ENCODE peak calls at places on chromosomes 16 and 17, in four cellular contexts. N, M, P and U are unnamed samples.

GRCh38 chr17:45751466-45751865 is 32.7 kb upstream of the CRHR1 start:
- DNase-seq in P (no peak), M (no peak), N (no peak), U (no peak)

GRCh38 chr16:3089717-3090592 is 9.1 kb downstream of the ZSCAN10 start:
- DNase-seq in M (no peak), N (no peak), P (peak), U (no peak)

GRCh38 chr17:40348562-40349476 is 15.7 kb downstream of the GJD3 start:
- DNase-seq in P (peak), N (no peak), M (no peak), U (no peak)

GRCh38 chr17:68785565-68786486 is 169.4 kb downstream of the ABCA8 start:
- DNase-seq in M (no peak), P (no peak), N (no peak), U (no peak)

GRCh38 chr17:74519951-74520553 is 11.2 kb downstream of the CD300LB start:
- DNase-seq in M (no peak), N (no peak), P (no peak), U (no peak)

GRCh38 chr17:27455914-27456680 is at the start of gene KSR1:
- DNase-seq in M (peak), P (peak), N (no peak), U (peak)

GRCh38 chr16:55283776-55284717 is 40.0 kb upstream of the IRX6 start:
- DNase-seq in M (no peak), N (no peak), P (peak), U (no peak)

GRCh38 chr16:11089504-11090124 is 145.2 kb downstream of the CLEC16A start:
- DNase-seq in N (no peak), M (no peak), P (no peak), U (no peak)

GRCh38 chr16:83648347-83648746 is 159.4 kb upstream of the HSBP1 start:
- DNase-seq in M (no peak), N (no peak), P (no peak), U (no peak)

GRCh38 chr16:85528528-85529387 is 84.4 kb upstream of the GSE1 start:
- DNase-seq in N (no peak), M (no peak), P (peak), U (peak)

GRCh38 chr17:80871341-80871740 is 120.3 kb upstream of the CHMP6 start:
- DNase-seq in M (no peak), N (no peak), P (no peak), U (no peak)

GRCh38 chr16:71406724-71407123 is 35.1 kb downstream of the TLE7 start:
- DNase-seq in P (no peak), M (no peak), N (no peak), U (no peak)

GRCh38 chr17:81309140-81309858 is 14.2 kb upstream of the SLC38A10 start:
- DNase-seq in P (peak), M (peak), N (no peak), U (peak)

GRCh38 chr16:58243528-58244004 is 45.7 kb upstream of the CSNK2A2 start:
- DNase-seq in P (no peak), N (peak), M (no peak), U (no peak)

GRCh38 chr16:69566437-69567030 is 768 bp downstream of the NFAT5 start:
- DNase-seq in P (peak), M (peak), N (no peak), U (peak)

GRCh38 chr17:60529806-60530205 is 3.8 kb upstream of the APPBP2 start:
- DNase-seq in P (no peak), N (no peak), M (no peak), U (no peak)

GRCh38 chr17:78997231-78997741 is 12.3 kb downstream of the CANT1 start:
- DNase-seq in N (no peak), M (no peak), P (peak), U (no peak)

GRCh38 chr17:17792143-17792550 is 44.6 kb downstream of the SREBF1 start:
- DNase-seq in N (no peak), M (no peak), P (peak), U (no peak)

GRCh38 chr17:17790673-17791464 is 45.9 kb downstream of the SREBF1 start:
- DNase-seq in P (peak), M (no peak), N (no peak), U (no peak)

GRCh38 chr17:17793378-17794214 is 43.2 kb downstream of the SREBF1 start:
- DNase-seq in M (no peak), N (no peak), P (no peak), U (no peak)

GRCh38 chr17:17794382-17794781 is 42.4 kb downstream of the SREBF1 start:
- DNase-seq in M (no peak), N (no peak), P (no peak), U (no peak)

DNA sequence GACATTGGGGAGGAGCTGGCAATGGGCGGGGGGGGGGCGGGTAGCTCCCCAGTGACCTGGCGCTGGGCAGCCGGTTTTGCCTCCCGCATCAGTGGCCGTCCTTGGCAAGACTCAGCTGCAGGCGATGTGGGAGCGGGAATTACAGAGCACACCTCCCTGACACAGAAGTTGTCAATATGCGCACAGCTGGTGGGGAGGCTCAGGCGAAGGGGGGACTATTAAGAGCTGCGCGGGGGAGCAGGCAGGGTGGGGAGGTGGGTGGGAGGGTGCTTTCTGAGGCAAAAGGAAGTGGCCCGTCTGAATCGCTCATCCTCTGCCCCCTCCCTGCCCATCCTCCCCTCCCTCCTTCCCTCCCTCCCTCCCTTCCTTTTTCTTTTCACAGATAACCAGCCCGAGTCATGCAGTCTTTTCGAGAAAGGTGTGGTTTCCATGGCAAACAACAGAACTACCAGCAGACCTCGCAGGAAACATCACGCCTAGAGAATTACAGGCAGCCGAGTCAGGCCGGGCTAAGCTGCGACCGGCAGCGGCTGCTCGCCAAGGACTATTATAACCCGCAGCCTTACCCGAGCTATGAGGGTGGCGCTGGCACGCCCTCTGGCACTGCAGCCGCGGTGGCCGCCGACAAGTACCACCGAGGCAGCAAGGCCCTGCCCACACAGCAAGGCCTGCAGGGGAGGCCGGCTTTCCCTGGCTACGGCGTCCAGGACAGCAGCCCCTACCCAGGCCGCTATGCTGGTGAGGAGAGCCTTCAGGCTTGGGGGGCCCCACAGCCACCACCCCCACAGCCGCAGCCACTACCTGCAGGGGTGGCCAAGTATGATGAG is 44.0 kb downstream of the SREBF1 start:
- DNase-seq in N (no peak), M (no peak), P (peak), U (no peak)
- TF ChIP-seq FOXM1 in N (no peak), M (no peak), P (no peak), U (no peak)

GRCh38 chr16:87809150-87809902 is 43.5 kb upstream of the KLHDC4 start:
- DNase-seq in M (peak), N (peak), P (no peak), U (no peak)

GRCh38 chr16:87808108-87808507 is 42.3 kb upstream of the KLHDC4 start:
- DNase-seq in P (no peak), N (no peak), M (no peak), U (no peak)

GRCh38 chr16:87806246-87806607 is 40.4 kb upstream of the KLHDC4 start:
- DNase-seq in P (no peak), N (no peak), M (no peak), U (no peak)

GRCh38 chr16:87803385-87803784 is 37.6 kb upstream of the KLHDC4 start:
- DNase-seq in P (no peak), M (no peak), N (no peak), U (no peak)

DNA sequence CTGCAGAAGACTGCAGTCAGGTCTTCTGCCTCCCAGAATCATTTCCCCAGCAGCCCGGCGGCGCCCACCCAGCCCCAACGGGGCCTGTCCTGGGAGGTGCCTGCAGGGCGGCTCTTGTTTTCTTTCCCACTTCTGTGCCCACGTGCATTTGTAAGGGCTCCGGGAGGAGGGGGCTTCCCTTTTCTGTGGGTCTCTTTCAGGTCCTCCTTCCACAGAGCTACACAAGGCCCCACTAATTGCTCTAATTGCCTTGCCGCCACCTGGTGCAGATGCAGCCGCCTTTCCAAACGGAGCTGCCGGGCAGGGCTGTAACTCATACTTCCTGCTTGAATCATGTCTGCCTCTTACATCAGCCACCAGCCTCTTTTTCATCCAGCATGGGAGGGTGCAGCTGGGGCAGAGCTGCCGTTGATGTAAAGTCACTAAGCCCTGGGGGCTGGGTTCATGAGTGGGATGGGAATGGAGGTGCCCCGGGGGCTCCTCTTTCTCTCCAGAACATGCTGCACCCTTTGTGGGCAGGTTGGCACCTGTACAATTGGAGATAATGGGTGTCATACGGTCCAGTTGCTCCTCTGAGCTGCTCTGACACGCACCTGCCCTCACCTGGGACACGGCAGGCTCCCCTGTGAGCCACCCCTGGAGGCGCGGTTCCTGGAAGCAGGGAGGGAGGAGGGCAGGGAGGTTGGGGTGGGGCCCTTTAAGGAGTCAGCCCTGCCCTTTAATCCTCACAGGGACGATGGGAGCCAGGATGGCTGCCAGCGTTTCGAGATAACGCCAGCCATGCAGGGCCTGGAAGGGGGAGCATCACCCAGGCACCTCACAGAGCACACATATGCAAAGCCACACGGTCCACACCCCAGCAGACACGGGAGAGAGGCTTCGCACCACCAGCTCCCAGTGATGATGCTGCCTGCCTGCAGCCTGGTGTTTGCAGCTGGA is 41.1 kb upstream of the KLHDC4 start:
- DNase-seq in M (peak), P (peak), N (no peak), U (peak)
- TF ChIP-seq NFIC in M (no peak), P (no peak), N (no peak), U (no peak)

DNA sequence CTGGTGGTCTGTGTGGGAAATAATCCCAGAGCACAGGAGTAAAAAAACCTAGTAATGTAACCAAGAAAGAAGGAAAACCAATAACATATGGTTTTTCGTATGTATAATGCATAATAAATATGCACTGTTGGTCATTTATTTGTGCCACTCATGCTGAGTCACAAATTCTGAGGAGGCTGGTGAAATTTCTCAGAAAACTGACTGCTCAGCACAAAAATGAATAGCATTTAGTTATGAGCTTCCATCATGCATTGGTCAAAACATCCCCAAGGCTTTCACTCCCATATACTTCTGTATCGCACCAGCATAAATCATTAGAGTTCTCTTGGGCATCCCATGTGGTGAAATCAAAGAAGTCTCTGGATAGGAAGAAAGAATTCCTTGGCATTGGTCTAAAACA is 785.5 kb upstream of the CDH8 start:
- DNase-seq in P (no peak), M (no peak), N (no peak), U (no peak)
- TF ChIP-seq FOXM1 in P (no peak), M (no peak), N (no peak), U (no peak)

DNA sequence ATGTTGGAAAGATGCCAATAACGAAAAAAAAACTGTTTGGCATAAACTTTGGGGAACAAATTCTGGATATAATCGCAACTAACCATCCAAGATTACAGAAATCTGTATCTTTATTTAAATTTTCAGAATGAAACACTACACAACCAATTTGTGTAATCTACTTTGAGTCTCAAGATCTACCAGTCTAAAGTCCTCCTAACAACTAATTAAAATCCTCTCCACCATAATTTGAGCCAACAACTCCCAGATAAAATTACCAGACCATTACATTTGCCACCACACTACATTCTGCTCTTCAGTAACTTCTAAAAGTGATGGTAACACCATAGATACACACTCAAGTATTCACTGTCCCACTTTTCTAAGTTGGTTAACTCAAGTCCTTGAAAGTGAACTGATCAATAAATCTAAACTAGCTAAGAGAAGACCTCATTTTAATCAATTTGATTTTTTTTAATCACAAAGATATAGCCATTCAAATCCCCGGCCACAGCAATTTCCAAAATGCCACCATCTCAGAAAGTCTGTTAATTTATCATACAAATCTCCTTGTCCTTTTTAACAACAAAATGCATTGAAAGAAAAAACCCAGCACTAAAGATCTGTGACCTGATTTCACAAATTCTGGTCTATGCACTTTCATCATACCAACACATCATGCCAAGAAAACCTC is 1.9 kb downstream of the SIAH1 start:
- DNase-seq in M (no peak), P (no peak), N (no peak), U (no peak)
- TF ChIP-seq NFIC in M (peak), P (no peak), N (no peak), U (peak)

GRCh38 chr16:88653606-88654362 is 2.9 kb upstream of the CYBA start:
- DNase-seq in P (no peak), M (no peak), N (no peak), U (no peak)

GRCh38 chr16:88655733-88656281 is 5.0 kb upstream of the CYBA start:
- DNase-seq in P (no peak), N (no peak), M (no peak), U (no peak)

GRCh38 chr16:88656291-88656980 is 5.6 kb upstream of the CYBA start:
- DNase-seq in P (no peak), N (no peak), M (no peak), U (no peak)

GRCh38 chr16:88654363-88655052 is 3.7 kb upstream of the CYBA start:
- DNase-seq in N (no peak), M (no peak), P (no peak), U (no peak)

GRCh38 chr16:88655053-88655732 is 4.3 kb upstream of the CYBA start:
- DNase-seq in N (no peak), M (no peak), P (no peak), U (no peak)
- TF ChIP-seq FOXM1 in N (no peak), M (no peak), P (no peak), U (no peak)

DNA sequence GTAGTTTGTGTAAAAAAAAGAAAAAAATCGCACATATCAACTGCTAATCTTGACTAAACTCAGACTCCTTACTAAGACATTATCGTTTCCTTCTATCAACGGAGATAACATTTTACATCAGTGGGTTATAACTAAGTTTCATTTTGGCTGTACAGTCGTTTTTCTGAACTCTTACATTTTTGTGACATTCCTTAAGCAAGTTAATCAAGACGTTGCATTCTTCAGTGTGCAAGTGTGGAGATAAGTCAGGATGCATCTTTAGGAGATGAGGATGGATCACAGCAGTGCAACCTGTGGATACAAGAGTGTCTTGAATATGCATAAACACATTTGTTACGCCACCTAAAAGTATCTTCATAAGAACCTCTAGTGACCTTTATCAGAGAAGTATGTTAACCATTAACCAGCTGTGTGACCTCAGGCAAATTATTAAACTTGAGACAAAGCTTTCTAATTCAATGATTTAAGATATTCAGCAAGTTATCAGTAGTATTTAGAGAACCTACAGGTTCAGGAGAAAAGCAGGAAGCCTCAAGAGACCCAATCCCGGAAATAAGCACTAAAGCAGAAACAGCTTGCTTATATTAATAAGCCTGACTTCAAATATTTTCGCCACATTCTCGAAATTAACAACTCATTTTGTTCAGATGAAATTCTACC is 9.4 kb downstream of the CMC2 start:
- DNase-seq in N (peak), M (peak), P (no peak), U (no peak)
- TF ChIP-seq NFIC in N (peak), M (no peak), P (no peak), U (no peak)

GRCh38 chr17:73510981-73511442 is 133.2 kb downstream of the SDK2 start:
- DNase-seq in M (no peak), P (peak), N (no peak), U (no peak)
- TF ChIP-seq FOXM1 in M (no peak), P (no peak), N (no peak), U (no peak)

GRCh38 chr16:88770459-88771293 is 14.3 kb downstream of the PIEZO1 start:
- DNase-seq in N (no peak), M (peak), P (peak), U (peak)

GRCh38 chr16:88771294-88771772 is 13.7 kb downstream of the PIEZO1 start:
- DNase-seq in N (no peak), M (no peak), P (no peak), U (no peak)

GRCh38 chr16:88773812-88774291 is 11.2 kb downstream of the PIEZO1 start:
- DNase-seq in M (no peak), P (no peak), N (no peak), U (peak)

GRCh38 chr16:88774544-88775393 is 10.3 kb downstream of the PIEZO1 start:
- DNase-seq in M (no peak), P (no peak), N (no peak), U (no peak)

GRCh38 chr16:88772871-88773811 is 11.9 kb downstream of the PIEZO1 start:
- DNase-seq in M (no peak), P (no peak), N (no peak), U (peak)
- TF ChIP-seq NFIC in M (no peak), P (peak), N (no peak), U (peak)

DNA sequence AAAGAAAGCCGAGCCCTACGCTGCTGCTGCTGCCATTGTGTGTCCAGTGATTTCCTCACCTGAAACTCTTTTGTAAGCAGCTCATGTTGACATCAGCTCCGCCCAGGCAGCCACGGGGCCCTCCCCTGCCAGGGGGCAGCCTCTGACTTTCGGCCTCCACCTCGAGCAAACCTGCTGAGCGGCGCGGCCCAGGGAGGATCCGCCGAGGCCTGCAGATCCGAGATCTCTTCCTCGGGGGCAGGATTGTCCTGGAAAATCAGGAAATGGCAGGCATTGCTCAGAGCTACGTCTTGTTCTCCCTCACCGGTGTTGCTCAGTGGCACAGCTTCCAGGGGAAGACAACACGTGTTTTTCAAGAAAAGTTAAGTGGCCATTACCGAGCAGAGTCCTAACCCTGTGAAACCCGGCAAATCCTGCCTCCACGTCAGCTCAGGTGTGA is 35.6 kb upstream of the ZNF750 start:
- DNase-seq in N (no peak), M (peak), P (no peak), U (no peak)
- TF ChIP-seq FOXM1 in N (no peak), M (no peak), P (no peak), U (no peak)